ENCODE peak calls at places on chromosome X, in ten cellular contexts. P is PC-9; N is CD8-positive, alpha-beta memory T cell; D is ovary; B is HCT116; Q is effector memory CD4-positive, alpha-beta T cell; U is IMR-90; G is DND-41; K is mesenchymal stem cell; S is transverse colon. E is an unnamed sample.

GRCh38 chrX:111445485-111445884 is 33.5 kb upstream of the DCX start:
- DNase-seq in K (peak; percentile 56), P (no peak), U (peak; percentile 32), D (no peak), S (no peak), Q (no peak), B (peak; percentile 15), N (no peak), G (no peak), E (no peak)

GRCh38 chrX:121365572-121366161 is 318.3 kb downstream of the GLUD2 start:
- DNase-seq in K (no peak), S (peak; percentile 31), N (no peak), D (no peak), U (no peak), P (no peak), Q (no peak), B (no peak), G (peak; percentile 84), E (no peak)

GRCh38 chrX:13009256-13009655 is 34.3 kb downstream of the TMSB4X start:
- DNase-seq in U (no peak), N (no peak), G (no peak), B (no peak), D (no peak), K (no peak), P (peak; percentile 61), Q (no peak), S (no peak), E (no peak)

GRCh38 chrX:63735882-63736281 is 49.1 kb downstream of the ARHGEF9 start:
- DNase-seq in U (no peak), G (no peak), B (no peak), Q (no peak), P (no peak), K (no peak), N (no peak), D (no peak), S (no peak), E (no peak)

GRCh38 chrX:115350696-115351408 is 61.3 kb downstream of the LUZP4 start:
- DNase-seq in N (no peak), P (no peak), U (no peak), S (no peak), B (no peak), D (no peak), K (no peak), Q (no peak), G (no peak), E (no peak)

GRCh38 chrX:52865328-52865980 is 2.4 kb downstream of the XAGE3 start:
- DNase-seq in N (no peak), B (no peak), S (no peak), Q (no peak), D (no peak), P (no peak), K (no peak), G (no peak), U (peak; percentile 8), E (no peak)

GRCh38 chrX:27336466-27337091 is 126.6 kb downstream of the PPP4R3C start:
- DNase-seq in K (peak; percentile 0), D (peak; percentile 9), P (peak; percentile 19), Q (no peak), S (peak; percentile 42), G (peak; percentile 22), B (peak; percentile 3), N (no peak), U (peak; percentile 2), E (no peak)

GRCh38 chrX:118475903-118476302 is 19.7 kb upstream of the DOCK11 start:
- DNase-seq in U (no peak), G (no peak), K (no peak), N (no peak), Q (no peak), B (no peak), S (no peak), P (peak; percentile 61), D (no peak), E (no peak)

GRCh38 chrX:116230136-116230886 is 59.8 kb downstream of the AGTR2 start:
- DNase-seq in P (no peak), S (no peak), B (no peak), U (no peak), K (no peak), G (no peak), Q (no peak), N (no peak), D (no peak), E (no peak)

GRCh38 chrX:129701624-129702069 is 37.1 kb upstream of the XPNPEP2 start:
- DNase-seq in P (no peak), G (no peak), U (peak; percentile 31), N (no peak), Q (no peak), S (peak; percentile 15), D (peak; percentile 47), K (no peak), B (no peak), E (peak; percentile 79)

GRCh38 chrX:107678957-107679740 is 50.8 kb downstream of the PRPS1 start:
- DNase-seq in G (peak; percentile 51), D (peak; percentile 46), K (peak; percentile 84), B (no peak), P (no peak), Q (peak; percentile 60), S (peak; percentile 79), N (peak; percentile 84), U (peak; percentile 71), E (peak; percentile 83)

GRCh38 chrX:14927391-14927790 is 54.2 kb downstream of the MOSPD2 start:
- DNase-seq in N (no peak), Q (no peak), B (no peak), D (no peak), G (no peak), K (peak; percentile 66), P (no peak), U (peak; percentile 58), S (no peak), E (no peak)

GRCh38 chrX:24055043-24055356 is 244 bp downstream of the EIF2S3 start:
- DNase-seq in P (no peak), K (no peak), G (no peak), Q (no peak), S (no peak), D (no peak), U (no peak), B (no peak), N (no peak), E (no peak)

GRCh38 chrX:24054182-24055042 is at the start of gene EIF2S3:
- DNase-seq in K (peak; percentile 96), G (peak; percentile 93), P (peak; percentile 87), D (peak; percentile 93), S (peak; percentile 91), N (peak; percentile 90), B (peak; percentile 92), Q (peak; percentile 80), U (peak; percentile 98), E (peak; percentile 84)
- H3K9me3 ChIP-seq in K (no peaks in the 10 kb centered on the region), G (no peaks in the 10 kb centered on the region), P (no peaks in the 10 kb centered on the region), D (no peaks in the 10 kb centered on the region), S (no peaks in the 10 kb centered on the region), N (no peaks in the 10 kb centered on the region), B (no peaks in the 10 kb centered on the region), Q (no peaks in the 10 kb centered on the region), U (no peaks in the 10 kb centered on the region), E (no peaks in the 10 kb centered on the region)

GRCh38 chrX:290476-291166 is 9.4 kb downstream of the PLCXD1 start:
- DNase-seq in G (no peak), Q (no peak), U (no peak), P (no peak), S (no peak), K (no peak), D (no peak), B (no peak), N (peak; percentile 45), E (no peak)
- H3K36me3 ChIP-seq in G (peaks cover 65% of the 10 kb centered on the region), Q (peaks cover 23% of the 10 kb centered on the region), U (peaks cover 49% of the 10 kb centered on the region), P (no peaks in the 10 kb centered on the region), S (no peaks in the 10 kb centered on the region), K (peaks cover 23% of the 10 kb centered on the region), D (no peaks in the 10 kb centered on the region), B (no peaks in the 10 kb centered on the region), N (peaks cover 19% of the 10 kb centered on the region), E (peaks cover 64% of the 10 kb centered on the region)

GRCh38 chrX:74865725-74866124 is 59.5 kb downstream of the NEXMIF start:
- DNase-seq in D (no peak), G (no peak), P (no peak), U (no peak), S (no peak), N (no peak), B (no peak), K (no peak), Q (no peak), E (no peak)
- H3K9me3 ChIP-seq in D (no peaks in the 10 kb centered on the region), G (peaks cover 5% of the 10 kb centered on the region), P (no peaks in the 10 kb centered on the region), U (peaks cover 6% of the 10 kb centered on the region), S (no peaks in the 10 kb centered on the region), N (no peaks in the 10 kb centered on the region), B (no peaks in the 10 kb centered on the region), K (peaks cover 34% of the 10 kb centered on the region), Q (peaks cover 2% of the 10 kb centered on the region), E (peaks cover 32% of the 10 kb centered on the region)

GRCh38 chrX:72270316-72270866 is 6.7 kb downstream of the RPS4X start:
- DNase-seq in S (no peak), B (no peak), N (no peak), G (no peak), P (no peak), U (no peak), K (no peak), Q (no peak), D (no peak), E (no peak)
- H3K36me3 ChIP-seq in S (peaks cover 7% of the 10 kb centered on the region), B (peaks cover 18% of the 10 kb centered on the region), N (peaks cover 38% of the 10 kb centered on the region), G (peaks cover 73% of the 10 kb centered on the region), P (peaks cover 54% of the 10 kb centered on the region), U (peaks cover 58% of the 10 kb centered on the region), K (peaks cover 87% of the 10 kb centered on the region), Q (peaks cover 66% of the 10 kb centered on the region), D (no peaks in the 10 kb centered on the region), E (peaks cover 43% of the 10 kb centered on the region)

GRCh38 chrX:56025872-56026571 is 206.1 kb upstream of the KLF8 start:
- DNase-seq in N (no peak), K (no peak), S (no peak), B (no peak), U (no peak), P (peak; percentile 54), G (no peak), D (no peak), Q (no peak), E (no peak)
- H3K9me3 ChIP-seq in N (no peaks in the 10 kb centered on the region), K (no peaks in the 10 kb centered on the region), S (no peaks in the 10 kb centered on the region), B (no peaks in the 10 kb centered on the region), U (peaks cover 3% of the 10 kb centered on the region), P (no peaks in the 10 kb centered on the region), G (no peaks in the 10 kb centered on the region), D (no peaks in the 10 kb centered on the region), Q (no peaks in the 10 kb centered on the region), E (no peaks in the 10 kb centered on the region)